ENCODE peak calls at places on chromosomes 3 and 15, in eight cellular contexts. T is HTR-8/SVneo, C is posterior vena cava, Z is brain microvascular endothelial cell, Q is endothelial cell, R is glutamatergic neuron, U is Peyer's patch, J is aorta. E is an unnamed sample.
A peak's percentile ranks its signal among the peaks of the same experiment; 100 is the strongest.

GRCh38 chr3:141894524-141895176 is 18.2 kb downstream of the ATP1B3 start:
- DNase-seq in Z (peak; percentile 66), R (no peak), J (no peak), Q (no peak), C (no peak), T (peak; percentile 32), U (no peak), E (peak; percentile 52)

GRCh38 chr15:80183886-80184285 is 31.1 kb downstream of the FAH start:
- DNase-seq in Z (no peak), T (no peak), C (peak; percentile 9), R (peak; percentile 56), Q (peak; percentile 31), J (no peak), U (no peak), E (no peak)

GRCh38 chr3:33658039-33658438 is 60.0 kb downstream of the CLASP2 start:
- DNase-seq in C (no peak), Q (no peak), J (no peak), T (no peak), R (no peak), Z (no peak), U (no peak), E (no peak)

GRCh38 chr3:159762981-159763465 is 225.6 kb upstream of the IL12A start:
- DNase-seq in U (peak; percentile 60), C (peak; percentile 94), T (peak; percentile 66), Z (peak; percentile 85), J (peak; percentile 83), Q (peak; percentile 67), R (peak; percentile 46), E (peak; percentile 86)

GRCh38 chr15:39427705-39428104 is 153.2 kb upstream of the THBS1 start:
- DNase-seq in Z (no peak), Q (no peak), T (no peak), U (no peak), R (no peak), C (no peak), J (no peak), E (peak; percentile 71)

GRCh38 chr3:120462409-120462959 is 11.7 kb upstream of the FSTL1 start:
- DNase-seq in R (no peak), T (no peak), Z (no peak), J (no peak), U (no peak), Q (no peak), C (no peak), E (no peak)

GRCh38 chr3:16272588-16272987 is 7.6 kb downstream of the OXNAD1 start:
- DNase-seq in U (no peak), Q (no peak), C (no peak), R (no peak), T (no peak), J (no peak), Z (no peak), E (no peak)

GRCh38 chr3:37864904-37865303 is 3.2 kb downstream of the CTDSPL start:
- DNase-seq in Q (no peak), C (no peak), Z (no peak), T (no peak), U (no peak), R (no peak), J (no peak), E (no peak)

GRCh38 chr3:27826448-27826847 is 104.3 kb upstream of the EOMES start:
- DNase-seq in U (no peak), R (no peak), T (no peak), C (no peak), Q (no peak), J (no peak), Z (no peak), E (no peak)

GRCh38 chr15:101481381-101481705 is 8.2 kb downstream of the PCSK6 start:
- DNase-seq in J (no peak), T (no peak), Q (no peak), R (no peak), Z (no peak), U (no peak), C (no peak), E (no peak)

GRCh38 chr15:50418041-50418583 is 6.1 kb upstream of the USP8 start:
- DNase-seq in C (no peak), U (no peak), J (no peak), R (no peak), Q (no peak), Z (no peak), T (no peak), E (no peak)

GRCh38 chr3:43695443-43695842 is 4.7 kb downstream of the ABHD5 start:
- DNase-seq in R (no peak), Q (no peak), Z (no peak), T (no peak), C (no peak), J (no peak), U (no peak), E (no peak)

GRCh38 chr3:115651089-115651488 is 27.8 kb downstream of the GAP43 start:
- DNase-seq in Z (no peak), Q (no peak), C (no peak), U (no peak), J (no peak), T (no peak), R (no peak), E (no peak)

GRCh38 chr3:152120606-152121291 is 148.0 kb upstream of the MBNL1 start:
- DNase-seq in T (no peak), R (no peak), J (no peak), C (no peak), Q (no peak), U (no peak), Z (no peak), E (no peak)